ENCODE peak calls at places on chromosome 3, in seven cellular contexts. K is CD4-positive, alpha-beta memory T cell; R is NCI-H1092; S is activated CD4-positive, alpha-beta T cell treated with anti-CD3 and anti-CD28 coated beads for 4 hours; I is stimulated activated CD4-positive, alpha-beta T cell treated with anti-CD3 and anti-CD28 coated beads, Interleukin-2, amount 100 ng/mL, for 48 hours; J is B cell; V is Calu3. X is an unnamed sample.
A peak's percentile ranks its signal among the peaks of the same experiment; 100 is the strongest.

GRCh38 chr3:177251756-177252155 is 54.5 kb upstream of the TBL1XR1 start:
- DNase-seq in K (no peak), I (no peak), V (no peak), R (no peak), S (no peak), J (peak; percentile 48), X (no peak)

GRCh38 chr3:4533489-4534443 is 40.6 kb downstream of the ITPR1 start:
- DNase-seq in S (no peak), V (no peak), J (no peak), K (no peak), I (no peak), R (no peak), X (no peak)

GRCh38 chr3:156579427-156579851 is 24.5 kb upstream of the SSR3 start:
- DNase-seq in S (no peak), V (no peak), J (no peak), R (no peak), K (no peak), I (no peak), X (no peak)

GRCh38 chr3:177195242-177195940 is 1.9 kb downstream of the TBL1XR1 start:
- DNase-seq in J (peak; percentile 16), R (no peak), K (no peak), I (no peak), S (peak; percentile 33), V (peak; percentile 64), X (no peak)

GRCh38 chr3:171320721-171321120 is 139.5 kb downstream of the TNIK start:
- DNase-seq in S (no peak), V (no peak), K (no peak), J (no peak), I (no peak), R (no peak), X (no peak)

GRCh38 chr3:129555176-129555575 is 12.2 kb downstream of the H1-8 start:
- DNase-seq in K (no peak), S (no peak), J (no peak), V (no peak), I (no peak), R (peak; percentile 21), X (no peak)

GRCh38 chr3:185992801-185993467 is 55.1 kb upstream of the TRA2B start:
- DNase-seq in J (no peak), S (no peak), K (no peak), R (no peak), I (no peak), V (no peak), X (no peak)

GRCh38 chr3:134600166-134600670 is 50.6 kb downstream of the KY start:
- DNase-seq in V (no peak), J (no peak), S (no peak), R (no peak), K (no peak), I (no peak), X (no peak)

GRCh38 chr3:124843496-124843895 is 43.7 kb downstream of the ITGB5 start:
- DNase-seq in S (no peak), R (no peak), V (no peak), J (no peak), K (no peak), I (no peak), X (no peak)

GRCh38 chr3:50675179-50676030 is 678 bp downstream of the DOCK3 start:
- DNase-seq in R (peak; percentile 1), J (peak; percentile 59), I (peak; percentile 67), S (peak; percentile 54), V (peak; percentile 63), K (peak; percentile 32), X (no peak)

GRCh38 chr3:114308377-114308776 is 14.5 kb downstream of the TIGIT start:
- DNase-seq in R (no peak), K (no peak), I (no peak), V (no peak), J (no peak), S (no peak), X (no peak)

GRCh38 chr3:35617370-35617769 is 22.0 kb upstream of the ARPP21 start:
- DNase-seq in K (no peak), V (no peak), J (no peak), I (no peak), R (no peak), S (no peak), X (no peak)

GRCh38 chr3:41173926-41174702 is 25.2 kb upstream of the CTNNB1 start:
- DNase-seq in I (no peak), K (no peak), S (no peak), V (no peak), R (no peak), J (no peak), X (no peak)

GRCh38 chr3:63142681-63143080 is 135.4 kb upstream of the SYNPR start:
- DNase-seq in K (no peak), J (no peak), S (no peak), I (no peak), R (no peak), V (no peak), X (no peak)

GRCh38 chr3:165195226-165195625 is 958 bp downstream of the SLITRK3 start:
- DNase-seq in V (no peak), J (no peak), R (no peak), S (no peak), K (no peak), I (no peak), X (no peak)

GRCh38 chr3:58492385-58492970 is 582 bp downstream of the KCTD6 start:
- DNase-seq in R (no peak), K (peak; percentile 27), S (peak; percentile 12), I (peak; percentile 22), J (peak; percentile 54), V (no peak), X (no peak)

GRCh38 chr3:196619213-196619612 is 20.3 kb upstream of the NRROS start:
- DNase-seq in R (no peak), V (no peak), K (no peak), I (no peak), J (no peak), S (no peak), X (no peak)

GRCh38 chr3:62587579-62588031 is 214.3 kb upstream of the FEZF2 start:
- DNase-seq in V (no peak), J (no peak), R (no peak), I (no peak), K (no peak), S (no peak), X (no peak)

GRCh38 chr3:187062526-187063177 is 76.6 kb downstream of the RPL39L start:
- DNase-seq in V (peak; percentile 55), S (no peak), J (no peak), R (no peak), I (no peak), K (no peak), X (no peak)

GRCh38 chr3:141828487-141829284 is 47.8 kb upstream of the ATP1B3 start:
- DNase-seq in V (peak; percentile 54), J (no peak), I (no peak), R (no peak), S (no peak), K (no peak), X (no peak)

GRCh38 chr3:16455001-16455400 is 58.5 kb downstream of the RFTN1 start:
- DNase-seq in K (no peak), S (no peak), I (no peak), V (no peak), J (no peak), R (peak; percentile 42), X (no peak)

GRCh38 chr3:138423316-138423715 is 11.1 kb upstream of the ESYT3 start:
- DNase-seq in R (no peak), S (no peak), K (no peak), J (no peak), I (no peak), V (no peak), X (no peak)

GRCh38 chr3:68996356-68996995 is 17.0 kb downstream of the EOGT start:
- DNase-seq in V (no peak), S (no peak), K (no peak), I (no peak), J (no peak), R (no peak), X (no peak)

GRCh38 chr3:25971736-25972135 is 181.8 kb downstream of the OXSM start:
- DNase-seq in K (no peak), R (no peak), J (no peak), I (no peak), S (no peak), V (no peak), X (no peak)